ENCODE peak calls at places on chromosomes 12 and 14, in six cellular contexts. M is H7, R is cardiac fibroblast, V is A549, I is HepG2, T is tibial artery. F is an unnamed sample.

GRCh38 chr12:12201274-12201758 is 65.5 kb downstream of the LRP6 start:
- DNase-seq in T (no peak), R (no peak), V (no peak), M (no peak), I (no peak), F (no peak)

GRCh38 chr12:12387521-12387920 is 30.6 kb downstream of the BORCS5 start:
- DNase-seq in M (no peak), R (peak; percentile 72), V (no peak), T (no peak), I (no peak), F (no peak)

GRCh38 chr14:103519043-103519836 is 3.4 kb downstream of the CKB start:
- DNase-seq in T (no peak), V (no peak), R (peak; percentile 33), I (no peak), M (peak; percentile 66), F (peak; percentile 71)

GRCh38 chr14:96267916-96268315 is 11.9 kb downstream of the BDKRB1 start:
- DNase-seq in R (no peak), V (no peak), I (no peak), T (no peak), M (no peak), F (no peak)

GRCh38 chr12:70840966-70841365 is 79.6 kb downstream of the PTPRR start:
- DNase-seq in I (no peak), R (peak; percentile 73), M (no peak), V (no peak), T (no peak), F (no peak)

GRCh38 chr14:104107101-104107581 is 21.6 kb downstream of the ASPG start:
- DNase-seq in T (no peak), I (no peak), R (no peak), M (peak; percentile 52), V (no peak), F (peak; percentile 35)

GRCh38 chr14:53055003-53055402 is 98.1 kb downstream of the DDHD1 start:
- DNase-seq in T (no peak), V (peak; percentile 28), R (peak; percentile 84), I (peak; percentile 38), M (peak; percentile 30), F (no peak)

GRCh38 chr12:48930475-48930874 is 5.2 kb upstream of the FKBP11 start:
- DNase-seq in V (no peak), T (no peak), R (no peak), M (no peak), I (no peak), F (no peak)

GRCh38 chr12:94488449-94488848 is 28.8 kb upstream of the CEP83 start:
- DNase-seq in T (no peak), M (no peak), V (no peak), I (no peak), R (no peak), F (no peak)

GRCh38 chr12:116861331-116861730 is 19.9 kb downstream of the HRK start:
- DNase-seq in V (no peak), T (peak; percentile 29), R (peak; percentile 80), I (no peak), M (no peak), F (peak; percentile 61)

GRCh38 chr14:105069887-105070759 is 4.9 kb upstream of the GPR132 start:
- DNase-seq in V (no peak), I (no peak), R (no peak), T (peak; percentile 62), M (no peak), F (peak; percentile 73)

GRCh38 chr12:88393017-88393767 is 187.1 kb downstream of the KITLG start:
- DNase-seq in I (peak; percentile 41), T (no peak), R (peak; percentile 74), V (no peak), M (peak; percentile 22), F (no peak)

GRCh38 chr12:12736759-12737676 is 19.9 kb downstream of the CDKN1B start:
- DNase-seq in V (peak; percentile 50), I (no peak), T (peak; percentile 34), M (peak; percentile 57), R (peak; percentile 86), F (no peak)

GRCh38 chr14:33777651-33778050 is 173.2 kb downstream of the EGLN3 start:
- DNase-seq in M (no peak), T (no peak), I (no peak), R (no peak), V (no peak), F (no peak)

GRCh38 chr12:63967358-63967757 is 122.9 kb downstream of the SRGAP1 start:
- DNase-seq in V (no peak), M (no peak), T (no peak), I (no peak), R (peak; percentile 70), F (no peak)

GRCh38 chr12:108211161-108211560 is 82.1 kb downstream of the WSCD2 start:
- DNase-seq in T (no peak), M (peak; percentile 68), I (no peak), V (no peak), R (no peak), F (no peak)

GRCh38 chr12:80655751-80656150 is 51.7 kb upstream of the MYF6 start:
- DNase-seq in M (no peak), V (no peak), I (no peak), T (no peak), R (peak; percentile 44), F (no peak)

GRCh38 chr12:66453837-66454236 is 151.5 kb downstream of the HELB start:
- DNase-seq in T (no peak), I (no peak), R (no peak), V (no peak), M (no peak), F (no peak)

GRCh38 chr12:6606331-6607131 is 648 bp downstream of the CHD4 start:
- DNase-seq in M (peak; percentile 89), T (peak; percentile 80), I (peak; percentile 31), R (peak; percentile 29), V (peak; percentile 62), F (peak; percentile 80)

GRCh38 chr14:103740991-103741689 is 25.5 kb downstream of the ZFYVE21 start:
- DNase-seq in M (no peak), I (no peak), V (no peak), R (peak; percentile 57), T (no peak), F (no peak)

GRCh38 chr12:94126067-94126466 is 22.3 kb upstream of the PLXNC1 start:
- DNase-seq in V (no peak), T (no peak), R (no peak), M (no peak), I (no peak), F (no peak)

GRCh38 chr12:109154485-109155438 is 38.4 kb downstream of the ACACB start:
- DNase-seq in I (peak; percentile 51), M (peak; percentile 98), V (peak; percentile 98), T (peak; percentile 77), R (peak; percentile 68), F (peak; percentile 96)

GRCh38 chr12:106739815-106740552 is 34.5 kb upstream of the RIC8B start:
- DNase-seq in R (peak; percentile 30), T (no peak), M (no peak), V (no peak), I (no peak), F (no peak)

GRCh38 chr12:52873832-52874572 is 25.2 kb upstream of the KRT78 start:
- DNase-seq in T (peak; percentile 88), M (peak; percentile 95), I (peak; percentile 48), V (peak; percentile 98), R (peak; percentile 93), F (peak; percentile 95)

GRCh38 chr12:52872644-52873384 is 24.0 kb upstream of the KRT78 start:
- DNase-seq in T (no peak), R (no peak), I (no peak), M (no peak), V (no peak), F (no peak)

GRCh38 chr12:52874573-52875435 is 26.0 kb upstream of the KRT78 start:
- DNase-seq in I (no peak), V (no peak), M (no peak), T (no peak), R (peak; percentile 48), F (no peak)

GRCh38 chr12:52871291-52871961 is 22.6 kb upstream of the KRT78 start:
- DNase-seq in V (peak; percentile 60), I (no peak), T (peak; percentile 55), M (no peak), R (peak; percentile 89), F (peak; percentile 71)

GRCh38 chr12:52873513-52873831 is 24.7 kb upstream of the KRT78 start:
- DNase-seq in T (no peak), M (no peak), I (no peak), R (no peak), V (no peak), F (no peak)
- H3K4me3 ChIP-seq in T (peak overlapping the region; percentile 57), M (peak overlapping the region; percentile 41), I (peak overlapping the region; percentile 63), R (no peak overlapping the region), V (peak overlapping the region; percentile 36), F (peak overlapping the region; percentile 31)

DNA sequence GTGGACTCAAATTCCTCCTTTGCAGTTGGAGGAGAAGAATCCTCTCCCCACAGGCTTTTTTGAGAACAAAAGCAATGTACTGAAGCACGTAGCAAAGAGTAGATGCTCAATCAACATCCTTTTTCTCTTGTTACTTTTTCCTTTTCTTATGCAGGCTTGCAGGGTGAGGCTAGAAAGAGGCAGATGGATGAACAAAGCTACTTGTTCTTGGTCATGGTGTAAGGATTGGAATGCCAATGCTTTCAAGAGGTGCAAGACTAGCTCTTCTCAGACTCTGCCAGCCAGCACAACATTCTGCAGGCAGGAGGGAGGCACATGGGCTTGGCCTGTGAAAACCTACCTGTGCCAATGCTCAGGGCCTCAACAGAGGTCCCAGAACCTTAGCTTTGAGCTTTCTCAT is 1119.5 kb downstream of the VRK1 start:
- DNase-seq in T (no peak), M (no peak), V (no peak), R (no peak), I (no peak), F (no peak)
- H3K4me3 ChIP-seq in T (no peak overlapping the region), M (no peak overlapping the region), V (no peak overlapping the region), R (no peak overlapping the region), I (no peak overlapping the region), F (no peak overlapping the region)

GRCh38 chr12:1591543-1591942 is 2.8 kb downstream of the FBXL14 start:
- DNase-seq in R (no peak), I (no peak), V (no peak), M (no peak), T (no peak), F (no peak)
- H3K4me3 ChIP-seq in R (peak overlapping the region; percentile 42), I (no peak overlapping the region), V (peak overlapping the region; percentile 14), M (no peak overlapping the region), T (peak overlapping the region; percentile 84), F (peak overlapping the region; percentile 85)

GRCh38 chr12:85835810-85836715 is at the start of gene RASSF9:
- DNase-seq in R (peak; percentile 83), I (peak; percentile 10), V (no peak), M (no peak), T (peak; percentile 66), F (peak; percentile 75)

GRCh38 chr12:85833558-85833957 is 2.7 kb downstream of the RASSF9 start:
- DNase-seq in R (no peak), I (no peak), M (no peak), V (no peak), T (no peak), F (no peak)

GRCh38 chr12:85834378-85834777 is 1.8 kb downstream of the RASSF9 start:
- DNase-seq in T (no peak), R (no peak), M (no peak), V (no peak), I (no peak), F (no peak)

GRCh38 chr12:85835417-85835809 is 796 bp downstream of the RASSF9 start:
- DNase-seq in I (no peak), R (peak; percentile 30), M (no peak), V (no peak), T (no peak), F (no peak)

DNA sequence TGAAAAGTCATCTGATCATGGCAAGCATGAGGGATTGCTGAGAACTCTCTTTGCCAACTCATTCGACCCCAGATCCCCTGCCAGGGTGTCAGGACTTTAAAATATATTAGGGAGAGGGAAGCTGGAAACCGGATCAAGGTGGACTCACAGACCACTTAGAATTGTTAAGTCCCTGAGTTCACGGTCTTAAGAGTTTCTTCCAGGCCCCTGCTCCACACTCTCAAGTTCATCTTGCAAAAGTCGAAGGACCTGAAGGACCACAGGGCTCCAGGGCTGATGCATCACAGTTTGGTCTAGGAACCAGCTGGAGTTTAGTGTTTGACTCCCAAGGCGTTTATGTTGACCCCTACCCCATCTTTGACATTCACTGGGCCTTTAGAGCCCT is 499 bp upstream of the RASSF9 start:
- DNase-seq in R (no peak), I (no peak), M (no peak), T (no peak), V (no peak), F (no peak)
- H3K4me3 ChIP-seq in R (no peak overlapping the region), I (no peak overlapping the region), M (no peak overlapping the region), T (peak overlapping the region; percentile 56), V (peak overlapping the region; percentile 42), F (peak overlapping the region; percentile 96)

F was measured in right cardiac atrium.